ENCODE peak calls at places on chromosomes 4 and X, in ten cellular contexts. J is stomach, W is upper lobe of left lung, B is heart left ventricle, P is breast epithelium, S is GM12891, M is K562, A is ovary, C is esophagus squamous epithelium, F is body of pancreas. R is an unnamed sample.

GRCh38 chr4:113684534-113685091 is 76.9 kb downstream of the CAMK2D start:
- DNase-seq in S (no peak), P (peak; percentile 25), C (no peak), J (peak; percentile 31), M (no peak), W (no peak), B (peak; percentile 83), F (peak; percentile 60), A (peak; percentile 32), R (no peak)

GRCh38 chr4:52932586-52933482 is 70.7 kb downstream of the RASL11B start:
- DNase-seq in F (no peak), C (no peak), B (no peak), S (no peak), J (no peak), P (no peak), W (no peak), A (no peak), M (no peak), R (peak; percentile 1)

GRCh38 chr4:1402516-1403101 is 3.6 kb downstream of the NKX1-1 start:
- DNase-seq in P (no peak), B (no peak), F (no peak), M (no peak), J (peak; percentile 17), W (peak; percentile 73), A (no peak), S (peak; percentile 18), C (no peak), R (no peak)

GRCh38 chr4:107931775-107932321 is 499 bp downstream of the CYP2U1 start:
- DNase-seq in F (peak; percentile 13), A (no peak), B (peak; percentile 37), J (no peak), S (no peak), W (peak; percentile 85), M (no peak), P (no peak), C (peak; percentile 1), R (no peak)

GRCh38 chrX:41043950-41044349 is 41.3 kb upstream of the USP9X start:
- DNase-seq in M (no peak), F (no peak), S (no peak), W (no peak), P (no peak), B (no peak), A (no peak), C (no peak), J (no peak), R (no peak)

GRCh38 chrX:12617241-12617640 is 174.0 kb upstream of the PRPS2 start:
- DNase-seq in C (no peak), B (no peak), M (no peak), S (no peak), A (no peak), F (no peak), P (no peak), J (no peak), W (no peak), R (no peak)

GRCh38 chrX:90883479-90883878 is 551.2 kb upstream of the PABPC5 start:
- DNase-seq in C (no peak), A (no peak), M (no peak), J (no peak), B (no peak), P (no peak), F (no peak), S (no peak), W (no peak), R (no peak)

GRCh38 chr4:152728343-152728742 is 48.5 kb upstream of the TMEM154 start:
- DNase-seq in F (no peak), S (no peak), M (no peak), W (no peak), P (no peak), B (no peak), C (no peak), J (no peak), A (no peak), R (no peak)

GRCh38 chr4:136036744-136037143 is 1495.5 kb downstream of the PCDH18 start:
- DNase-seq in F (no peak), S (no peak), A (no peak), P (no peak), B (no peak), M (no peak), C (no peak), W (no peak), J (no peak), R (no peak)

GRCh38 chrX:109732319-109732779 is 708 bp downstream of the ACSL4 start:
- DNase-seq in A (no peak), J (no peak), C (no peak), S (peak; percentile 7), M (peak; percentile 25), B (no peak), F (no peak), P (no peak), W (no peak), R (peak; percentile 9)

GRCh38 chr4:183142566-183143545 is 43.8 kb downstream of the WWC2 start:
- DNase-seq in F (peak; percentile 91), P (peak; percentile 47), W (no peak), J (peak; percentile 88), M (no peak), C (no peak), S (no peak), B (peak; percentile 82), A (no peak), R (no peak)

GRCh38 chr4:155543126-155543765 is 123.4 kb upstream of the GUCY1A1 start:
- DNase-seq in P (no peak), M (no peak), B (no peak), W (no peak), S (no peak), C (no peak), A (no peak), J (no peak), F (no peak), R (peak; percentile 2)

DNA sequence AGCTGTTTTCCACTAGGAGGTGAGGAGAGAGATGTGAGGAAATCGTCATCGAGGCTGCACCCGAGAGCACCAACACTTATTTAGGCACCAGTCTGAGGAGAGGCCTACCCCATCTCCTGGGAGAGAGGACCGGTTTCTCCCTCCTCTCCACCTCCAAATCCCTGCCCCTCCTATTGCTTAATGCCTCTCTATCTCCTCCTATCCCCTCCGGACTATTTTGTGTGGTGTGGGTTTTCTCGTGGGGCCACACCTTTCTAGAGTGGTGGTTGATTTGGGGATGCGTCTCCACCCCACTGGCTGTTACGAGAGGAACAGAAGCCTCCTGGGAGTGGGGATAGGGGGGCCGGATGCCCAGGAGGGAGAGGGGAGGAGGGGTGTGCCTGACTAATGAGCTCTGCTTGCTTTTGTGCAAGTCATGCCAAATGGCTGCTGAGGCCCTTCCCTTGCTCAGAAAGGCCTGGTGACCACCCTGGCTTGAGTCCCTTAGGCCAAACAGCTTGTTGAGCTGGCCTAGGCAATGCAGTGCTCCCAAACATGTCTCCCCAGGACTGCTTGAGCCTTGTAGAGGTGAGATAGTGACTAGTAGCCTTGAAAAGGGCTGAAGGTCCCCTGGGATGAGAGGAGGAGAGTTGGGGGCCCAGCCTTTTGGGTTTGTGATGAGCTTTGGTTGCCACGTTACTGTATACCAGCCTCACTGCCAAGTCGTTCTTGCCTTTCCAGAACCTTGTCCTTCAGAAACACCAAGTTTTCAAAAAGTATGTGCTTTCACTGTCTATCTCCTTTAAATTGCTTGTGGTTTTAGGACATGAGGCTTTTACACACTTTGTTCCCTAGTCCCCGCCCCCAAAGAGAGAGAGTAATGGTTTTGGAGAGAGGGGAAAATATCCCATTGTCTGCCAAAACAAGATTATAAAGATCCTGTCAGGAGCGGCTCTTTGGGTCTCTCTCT is 1.2 kb downstream of the MSN start:
- DNase-seq in S (no peak), C (peak; percentile 12), J (peak; percentile 30), B (peak; percentile 87), W (no peak), A (peak; percentile 70), P (peak; percentile 65), F (peak; percentile 37), M (peak; percentile 75), R (peak; percentile 26)
- TF ChIP-seq POLR2A in S (peak; percentile 33), C (no peak), J (no peak), B (no peak), W (peak; percentile 44), A (peak; percentile 35), P (no peak), F (no peak), M (peak; percentile 66), R (peak; percentile 18)

DNA sequence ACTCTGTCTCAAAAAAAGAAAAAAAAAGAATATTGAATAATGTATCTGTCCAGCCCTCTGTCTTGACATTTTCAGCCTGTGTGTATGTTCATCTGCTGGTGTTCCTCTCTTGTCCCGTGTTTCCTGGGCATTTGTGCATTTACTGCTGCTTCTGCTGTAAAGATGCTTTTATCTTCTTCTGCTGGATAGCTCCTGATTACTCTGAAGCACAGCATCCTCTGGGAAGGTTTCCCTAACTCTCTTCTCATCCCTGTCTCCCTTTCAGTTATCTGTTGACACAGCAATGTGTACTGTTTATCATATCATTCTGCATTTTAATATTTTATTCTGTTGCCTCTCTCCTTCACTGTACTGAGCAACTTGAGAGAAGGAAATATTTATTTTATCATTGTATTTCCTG is 74.2 kb upstream of the HPGD start:
- DNase-seq in S (no peak), C (no peak), P (no peak), A (no peak), F (no peak), J (no peak), W (no peak), B (no peak), M (no peak), R (no peak)
- TF ChIP-seq POLR2A in S (no peak), C (no peak), P (no peak), A (no peak), F (no peak), J (no peak), W (no peak), B (no peak), M (no peak), R (no peak)

GRCh38 chrX:47233333-47234113 is 714 bp downstream of the USP11 start:
- DNase-seq in M (peak; percentile 92), B (peak; percentile 95), J (peak; percentile 93), F (peak; percentile 96), C (peak; percentile 82), W (peak; percentile 95), P (peak; percentile 97), A (peak; percentile 97), S (peak; percentile 75), R (peak; percentile 47)
- TF ChIP-seq POLR2A in M (peak; percentile 10), B (no peak), J (peak; percentile 65), F (peak; percentile 57), C (no peak), W (peak; percentile 53), P (peak; percentile 19), A (peak; percentile 32), S (peak; percentile 81), R (no peak)

GRCh38 chrX:318068-318738 is 393 bp downstream of the GTPBP6 start:
- DNase-seq in C (no peak), W (no peak), P (peak; percentile 100), F (peak; percentile 99), S (peak; percentile 93), A (peak; percentile 98), B (peak; percentile 99), J (peak; percentile 99), M (peak; percentile 88), R (peak; percentile 78)

GRCh38 chrX:320126-320783 is 1.7 kb upstream of the GTPBP6 start:
- DNase-seq in B (peak; percentile 27), A (peak; percentile 57), P (no peak), W (no peak), F (peak; percentile 53), C (no peak), J (no peak), M (no peak), S (no peak), R (no peak)

GRCh38 chrX:318739-319578 is at the start of gene GTPBP6:
- DNase-seq in A (peak; percentile 100), S (peak; percentile 90), W (peak; percentile 100), C (no peak), M (peak; percentile 89), P (peak; percentile 100), F (peak; percentile 100), B (peak; percentile 100), J (peak; percentile 99), R (peak; percentile 88)

GRCh38 chrX:317424-318067 is 1.1 kb downstream of the GTPBP6 start:
- DNase-seq in P (no peak), M (peak; percentile 95), F (no peak), W (peak; percentile 94), S (peak; percentile 85), B (no peak), C (no peak), J (no peak), A (no peak), R (no peak)

GRCh38 chrX:319579-320125 is 1.1 kb upstream of the GTPBP6 start:
- DNase-seq in F (no peak), S (no peak), B (peak; percentile 35), C (no peak), P (no peak), M (no peak), W (peak; percentile 89), J (no peak), A (peak; percentile 70), R (no peak)
- TF ChIP-seq POLR2A in F (no peak), S (no peak), B (no peak), C (no peak), P (no peak), M (no peak), W (no peak), J (no peak), A (no peak), R (no peak)